ENCODE peak calls at places on chromosomes 12 and 14, in ten cellular contexts. D, G, V, A, C, Z, B, O, M and P are unnamed samples.

GRCh38 chr12:54363610-54364009 is 676 bp downstream of the GPR84 start:
- DNase-seq in D (no peak), G (no peak), V (no peak), A (no peak), C (no peak), Z (no peak), B (no peak), O (no peak), M (no peak), P (no peak)

GRCh38 chr14:72261068-72261467 is 328.8 kb downstream of the RGS6 start:
- DNase-seq in D (no peak), G (no peak), V (no peak), A (peak; percentile 4), C (no peak), Z (no peak), B (no peak), O (no peak), M (no peak), P (no peak)

GRCh38 chr12:88472775-88473174 is 107.5 kb downstream of the KITLG start:
- DNase-seq in D (no peak), G (no peak), V (no peak), A (no peak), C (peak; percentile 37), Z (no peak), B (no peak), O (no peak), M (no peak), P (peak; percentile 36)

GRCh38 chr14:94138256-94138655 is 8.9 kb upstream of the IFI27L2 start:
- DNase-seq in D (no peak), G (no peak), V (no peak), A (no peak), C (no peak), Z (no peak), B (no peak), O (no peak), M (no peak), P (no peak)

GRCh38 chr12:121811434-121812319 is 7.9 kb downstream of the SETD1B start:
- DNase-seq in D (peak; percentile 81), G (peak; percentile 77), V (peak; percentile 79), A (peak; percentile 65), C (peak; percentile 67), Z (peak; percentile 74), B (peak; percentile 87), O (peak; percentile 83), M (peak; percentile 86), P (peak; percentile 57)

GRCh38 chr12:751192-751827 is 1.1 kb upstream of the WNK1 start:
- DNase-seq in D (peak; percentile 88), G (peak; percentile 92), V (peak; percentile 93), A (peak; percentile 99), C (peak; percentile 96), Z (peak; percentile 93), B (peak; percentile 96), O (peak; percentile 91), M (peak; percentile 90), P (peak; percentile 94)

GRCh38 chr12:988616-989015 is 2.4 kb upstream of the ERC1 start:
- DNase-seq in D (no peak), G (no peak), V (no peak), A (no peak), C (no peak), Z (no peak), B (no peak), O (no peak), M (no peak), P (no peak)

GRCh38 chr12:20492251-20492728 is 124.0 kb downstream of the PDE3A start:
- DNase-seq in D (no peak), G (no peak), V (no peak), A (peak; percentile 56), C (peak; percentile 25), Z (no peak), B (no peak), O (no peak), M (no peak), P (peak; percentile 39)

GRCh38 chr12:112839386-112839972 is 47.9 kb downstream of the RPH3A start:
- DNase-seq in D (no peak), G (no peak), V (no peak), A (no peak), C (peak; percentile 4), Z (no peak), B (no peak), O (no peak), M (no peak), P (peak; percentile 70)

GRCh38 chr12:106248177-106248848 is 493 bp upstream of the CKAP4 start:
- DNase-seq in D (peak; percentile 72), G (peak; percentile 62), V (peak; percentile 63), A (peak; percentile 61), C (peak; percentile 71), Z (peak; percentile 67), B (peak; percentile 85), O (peak; percentile 78), M (peak; percentile 53), P (peak; percentile 77)

GRCh38 chr14:65169351-65169750 is 67.0 kb upstream of the MAX start:
- DNase-seq in D (no peak), G (no peak), V (no peak), A (peak; percentile 95), C (peak; percentile 88), Z (no peak), B (no peak), O (no peak), M (no peak), P (peak; percentile 80)

GRCh38 chr14:61608245-61609142 is 86.8 kb upstream of the HIF1A start:
- DNase-seq in D (peak; percentile 77), G (no peak), V (no peak), A (no peak), C (peak; percentile 60), Z (no peak), B (no peak), O (no peak), M (peak; percentile 57), P (peak; percentile 74)

GRCh38 chr12:117447665-117448366 is 86.4 kb upstream of the NOS1 start:
- DNase-seq in D (no peak), G (no peak), V (no peak), A (no peak), C (no peak), Z (no peak), B (no peak), O (no peak), M (no peak), P (no peak)

GRCh38 chr12:26874501-26875296 is 41.7 kb upstream of the ITPR2 start:
- DNase-seq in D (no peak), G (no peak), V (no peak), A (peak; percentile 82), C (no peak), Z (no peak), B (no peak), O (no peak), M (no peak), P (no peak)

GRCh38 chr14:26444745-26445144 is 153.1 kb downstream of the NOVA1 start:
- DNase-seq in D (no peak), G (no peak), V (no peak), A (no peak), C (peak; percentile 32), Z (no peak), B (no peak), O (no peak), M (no peak), P (no peak)

GRCh38 chr14:21039585-21040369 is 2.4 kb upstream of the RNASE7 start:
- DNase-seq in D (peak; percentile 43), G (peak; percentile 49), V (peak; percentile 32), A (peak; percentile 50), C (peak; percentile 75), Z (no peak), B (peak; percentile 81), O (no peak), M (no peak), P (peak; percentile 74)

GRCh38 chr14:38608244-38608643 is 352.4 kb upstream of the CLEC14A start:
- DNase-seq in D (no peak), G (no peak), V (no peak), A (no peak), C (no peak), Z (no peak), B (no peak), O (no peak), M (no peak), P (no peak)

GRCh38 chr14:38605193-38606114 is 349.6 kb upstream of the CLEC14A start:
- DNase-seq in D (no peak), G (no peak), V (no peak), A (no peak), C (peak; percentile 4), Z (no peak), B (no peak), O (no peak), M (no peak), P (no peak)
- TF ChIP-seq CTCF in D (no peak), G (no peak), V (no peak), A (no peak), C (peak; percentile 15), Z (no peak), B (no peak), O (no peak), M (no peak), P (peak; percentile 34)

GRCh38 chr12:13443028-13443427 is 246.5 kb downstream of the EMP1 start:
- DNase-seq in D (no peak), G (no peak), V (no peak), A (no peak), C (no peak), Z (no peak), B (no peak), O (no peak), M (no peak), P (no peak)
- H3K4me3 ChIP-seq in D (no peak overlapping the region), G (no peak overlapping the region), V (no peak overlapping the region), A (no peak overlapping the region), C (no peak overlapping the region), Z (no peak overlapping the region), B (no peak overlapping the region), O (no peak overlapping the region), M (no peak overlapping the region), P (no peak overlapping the region)

GRCh38 chr12:46292754-46293402 is 24.0 kb upstream of the SLC38A1 start:
- DNase-seq in D (no peak), G (no peak), V (no peak), A (no peak), C (no peak), Z (no peak), B (no peak), O (no peak), M (no peak), P (peak; percentile 28)
- TF ChIP-seq CTCF in D (no peak), G (no peak), V (no peak), A (no peak), C (peak; percentile 17), Z (peak; percentile 45), B (no peak), O (no peak), M (no peak), P (peak; percentile 43)

GRCh38 chr14:103059556-103059955 is 2.2 kb upstream of the CDC42BPB start:
- DNase-seq in D (no peak), G (no peak), V (no peak), A (no peak), C (no peak), Z (no peak), B (no peak), O (no peak), M (no peak), P (no peak)
- H3K4me3 ChIP-seq in D (no peak overlapping the region), G (no peak overlapping the region), V (peak overlapping the region; percentile 96), A (no peak overlapping the region), C (peak overlapping the region; percentile 20), Z (no peak overlapping the region), B (no peak overlapping the region), O (no peak overlapping the region), M (peak overlapping the region; percentile 93), P (peak overlapping the region; percentile 12)

GRCh38 chr14:106378191-106378590 is 851.8 kb downstream of the TMEM121 start:
- DNase-seq in D (no peak), G (no peak), V (no peak), A (no peak), C (no peak), Z (no peak), B (no peak), O (no peak), M (no peak), P (no peak)
- TF ChIP-seq CTCF in D (no peak), G (no peak), V (no peak), A (peak; percentile 48), C (no peak), Z (no peak), B (no peak), O (no peak), M (no peak), P (no peak)